ENCODE peak calls at places on chromosomes 13 and 19, in eight cellular contexts. U, L, Z, O, A, F, P and D are unnamed samples.

GRCh38 chr13:26660761-26661160 is 99.8 kb downstream of the GPR12 start:
- DNase-seq in L (no peak), P (no peak), O (no peak), A (no peak), Z (no peak), F (no peak), U (no peak), D (no peak)

GRCh38 chr13:77305276-77305675 is 21.6 kb downstream of the MYCBP2 start:
- DNase-seq in A (no peak), P (no peak), U (no peak), L (no peak), Z (no peak), O (no peak), F (no peak), D (no peak)

GRCh38 chr13:23918208-23918607 is 20.9 kb upstream of the C1QTNF9B start:
- DNase-seq in F (no peak), U (no peak), A (no peak), Z (no peak), P (no peak), L (no peak), O (no peak), D (no peak)

GRCh38 chr13:98652721-98653470 is 76.0 kb upstream of the STK24 start:
- DNase-seq in U (no peak), P (no peak), F (no peak), L (no peak), Z (no peak), O (no peak), A (no peak), D (no peak)

GRCh38 chr19:33226550-33227241 is 1.0 kb upstream of the SLC7A10 start:
- DNase-seq in U (no peak), A (no peak), O (no peak), P (no peak), F (no peak), Z (no peak), L (no peak), D (no peak)

GRCh38 chr13:76874466-76874865 is 11.7 kb downstream of the KCTD12 start:
- DNase-seq in Z (no peak), O (no peak), P (no peak), F (no peak), U (no peak), L (no peak), A (no peak), D (no peak)

GRCh38 chr13:30108216-30108912 is 199.0 kb downstream of the KATNAL1 start:
- DNase-seq in P (no peak), A (no peak), Z (peak), L (no peak), O (no peak), F (peak), U (no peak), D (no peak)

GRCh38 chr19:7734220-7735203 is 2.6 kb upstream of the CLEC4G start:
- DNase-seq in L (no peak), O (no peak), F (no peak), U (no peak), A (peak), Z (no peak), P (no peak), D (peak)

GRCh38 chr13:36904219-36904618 is 15.8 kb downstream of the SMAD9 start:
- DNase-seq in O (no peak), U (no peak), F (peak), L (no peak), P (no peak), A (no peak), Z (peak), D (no peak)

GRCh38 chr13:34764246-34764645 is 177.8 kb upstream of the NBEA start:
- DNase-seq in F (no peak), O (no peak), U (no peak), Z (no peak), L (no peak), A (no peak), P (no peak), D (no peak)

GRCh38 chr19:34359140-34359953 is 5.6 kb upstream of the GPI start:
- DNase-seq in P (peak), L (peak), O (peak), U (peak), A (peak), F (peak), Z (peak), D (peak)

GRCh38 chr13:35514801-35515502 is 38.5 kb upstream of the MAB21L1 start:
- DNase-seq in P (no peak), F (peak), L (no peak), Z (no peak), A (no peak), O (no peak), U (no peak), D (no peak)

GRCh38 chr13:73957889-73958288 is 176.3 kb downstream of the KLF12 start:
- DNase-seq in L (no peak), U (no peak), P (no peak), Z (no peak), O (no peak), F (no peak), A (no peak), D (no peak)

GRCh38 chr19:52936958-52937334 is 13.7 kb upstream of the ZNF888 start:
- DNase-seq in F (no peak), L (no peak), U (no peak), A (no peak), O (no peak), P (no peak), Z (no peak), D (no peak)

GRCh38 chr13:99308481-99309087 is 1.4 kb upstream of the GPR183 start:
- DNase-seq in Z (no peak), P (no peak), F (no peak), U (no peak), L (no peak), A (peak), O (no peak), D (peak)

GRCh38 chr13:40187324-40187795 is 479.1 kb downstream of the FOXO1 start:
- DNase-seq in P (no peak), O (peak), U (no peak), Z (no peak), A (no peak), L (no peak), F (no peak), D (no peak)

GRCh38 chr13:76213423-76213904 is 577.3 kb downstream of the LMO7 start:
- DNase-seq in A (no peak), Z (no peak), L (no peak), U (no peak), F (no peak), O (no peak), P (no peak), D (no peak)

GRCh38 chr13:101025925-101026324 is 351.3 kb upstream of the TMTC4 start:
- DNase-seq in Z (no peak), U (no peak), L (no peak), O (no peak), P (no peak), A (no peak), F (no peak), D (no peak)

GRCh38 chr13:93172109-93172508 is 54.5 kb upstream of the GPC6 start:
- DNase-seq in O (no peak), A (no peak), Z (no peak), L (no peak), F (no peak), U (no peak), P (no peak), D (peak)

GRCh38 chr19:40279120-40279551 is 6.0 kb downstream of the AKT2 start:
- DNase-seq in O (no peak), Z (no peak), L (no peak), U (no peak), A (peak), P (no peak), F (no peak), D (peak)

GRCh38 chr19:17333611-17334413 is 843 bp downstream of the ANO8 start:
- DNase-seq in O (peak), A (peak), F (no peak), L (no peak), U (peak), P (no peak), Z (no peak), D (peak)

GRCh38 chr13:29482504-29482903 is 113.0 kb downstream of the SLC7A1 start:
- DNase-seq in F (no peak), A (no peak), Z (no peak), P (no peak), U (no peak), L (no peak), O (no peak), D (no peak)

GRCh38 chr13:51811920-51812328 is 8.0 kb upstream of the DHRS12 start:
- DNase-seq in A (no peak), F (no peak), L (no peak), Z (no peak), P (no peak), U (no peak), O (no peak), D (no peak)

GRCh38 chr13:76677047-76677446 is 209.2 kb downstream of the KCTD12 start:
- DNase-seq in O (no peak), Z (peak), U (no peak), F (no peak), P (no peak), A (peak), L (no peak), D (peak)

GRCh38 chr19:52941941-52942370 is 18.7 kb upstream of the ZNF888 start:
- DNase-seq in U (peak), P (peak), A (peak), Z (no peak), F (no peak), L (no peak), O (no peak), D (peak)